ENCODE peak calls at places on chromosomes 16 and 17, in six cellular contexts. One of them, this sample, is unnamed.

GRCh38 chr17:43875476-43876147 is 28.6 kb downstream of the CD300LG start:
- DNase-seq in endothelial cell of umbilical vein: no peak
- DNase-seq in neural progenitor cell: no peak
- DNase-seq in thyroid gland: no peak
- DNase-seq in breast epithelium: no peak
- DNase-seq in tibial nerve: no peak
- DNase-seq in this sample: no peak

GRCh38 chr16:56257666-56258359 is 66.5 kb downstream of the GNAO1 start:
- DNase-seq in endothelial cell of umbilical vein: no peak
- DNase-seq in neural progenitor cell: no peak
- DNase-seq in thyroid gland: peak; percentile 20
- DNase-seq in breast epithelium: no peak
- DNase-seq in tibial nerve: no peak
- DNase-seq in this sample: peak; percentile 63

GRCh38 chr16:84759061-84759460 is 59.3 kb downstream of the USP10 start:
- DNase-seq in endothelial cell of umbilical vein: no peak
- DNase-seq in neural progenitor cell: no peak
- DNase-seq in thyroid gland: no peak
- DNase-seq in breast epithelium: no peak
- DNase-seq in tibial nerve: no peak
- DNase-seq in this sample: no peak

GRCh38 chr17:72456026-72456569 is 335.3 kb downstream of the SOX9 start:
- DNase-seq in endothelial cell of umbilical vein: no peak
- DNase-seq in neural progenitor cell: no peak
- DNase-seq in thyroid gland: no peak
- DNase-seq in breast epithelium: no peak
- DNase-seq in tibial nerve: no peak
- DNase-seq in this sample: no peak

GRCh38 chr17:27082023-27082774 is 211.7 kb upstream of the WSB1 start:
- DNase-seq in endothelial cell of umbilical vein: no peak
- DNase-seq in neural progenitor cell: no peak
- DNase-seq in thyroid gland: no peak
- DNase-seq in breast epithelium: no peak
- DNase-seq in tibial nerve: no peak
- DNase-seq in this sample: no peak

GRCh38 chr16:78183437-78183836 is 84.0 kb downstream of the WWOX start:
- DNase-seq in endothelial cell of umbilical vein: no peak
- DNase-seq in neural progenitor cell: no peak
- DNase-seq in thyroid gland: no peak
- DNase-seq in breast epithelium: no peak
- DNase-seq in tibial nerve: no peak
- DNase-seq in this sample: no peak

GRCh38 chr17:78351449-78352006 is 8.3 kb downstream of the SOCS3 start:
- DNase-seq in endothelial cell of umbilical vein: no peak
- DNase-seq in neural progenitor cell: peak; percentile 84
- DNase-seq in thyroid gland: peak; percentile 78
- DNase-seq in breast epithelium: peak; percentile 81
- DNase-seq in tibial nerve: peak; percentile 94
- DNase-seq in this sample: peak; percentile 92

GRCh38 chr17:74380086-74380958 is 13.0 kb downstream of the GPR142 start:
- DNase-seq in endothelial cell of umbilical vein: no peak
- DNase-seq in neural progenitor cell: peak; percentile 37
- DNase-seq in thyroid gland: peak; percentile 38
- DNase-seq in breast epithelium: no peak
- DNase-seq in tibial nerve: no peak
- DNase-seq in this sample: no peak

GRCh38 chr16:9151074-9151473 is 59.6 kb downstream of the HAPSTR1 start:
- DNase-seq in endothelial cell of umbilical vein: no peak
- DNase-seq in neural progenitor cell: no peak
- DNase-seq in thyroid gland: no peak
- DNase-seq in breast epithelium: no peak
- DNase-seq in tibial nerve: no peak
- DNase-seq in this sample: no peak

GRCh38 chr17:75843577-75844529 is at the start of gene UNC13D:
- DNase-seq in endothelial cell of umbilical vein: peak; percentile 32
- DNase-seq in neural progenitor cell: no peak
- DNase-seq in thyroid gland: no peak
- DNase-seq in breast epithelium: no peak
- DNase-seq in tibial nerve: no peak
- DNase-seq in this sample: no peak

GRCh38 chr16:89242795-89243200 is 25.3 kb downstream of the ZNF778 start:
- DNase-seq in endothelial cell of umbilical vein: no peak
- DNase-seq in neural progenitor cell: no peak
- DNase-seq in thyroid gland: no peak
- DNase-seq in breast epithelium: no peak
- DNase-seq in tibial nerve: no peak
- DNase-seq in this sample: no peak

GRCh38 chr17:57315061-57315851 is 58.9 kb downstream of the MSI2 start:
- DNase-seq in endothelial cell of umbilical vein: no peak
- DNase-seq in neural progenitor cell: no peak
- DNase-seq in thyroid gland: no peak
- DNase-seq in breast epithelium: peak; percentile 63
- DNase-seq in tibial nerve: no peak
- DNase-seq in this sample: no peak

GRCh38 chr16:88017006-88017405 is 65.8 kb downstream of the BANP start:
- DNase-seq in endothelial cell of umbilical vein: no peak
- DNase-seq in neural progenitor cell: no peak
- DNase-seq in thyroid gland: no peak
- DNase-seq in breast epithelium: peak; percentile 58
- DNase-seq in tibial nerve: no peak
- DNase-seq in this sample: no peak
- H3K27me3 ChIP-seq in endothelial cell of umbilical vein: no peaks in the 10 kb centered on the region
- H3K27me3 ChIP-seq in neural progenitor cell: no peaks in the 10 kb centered on the region
- H3K27me3 ChIP-seq in thyroid gland: no peaks in the 10 kb centered on the region
- H3K27me3 ChIP-seq in breast epithelium: no peaks in the 10 kb centered on the region
- H3K27me3 ChIP-seq in tibial nerve: no peaks in the 10 kb centered on the region
- H3K27me3 ChIP-seq in this sample: no peaks in the 10 kb centered on the region

DNA sequence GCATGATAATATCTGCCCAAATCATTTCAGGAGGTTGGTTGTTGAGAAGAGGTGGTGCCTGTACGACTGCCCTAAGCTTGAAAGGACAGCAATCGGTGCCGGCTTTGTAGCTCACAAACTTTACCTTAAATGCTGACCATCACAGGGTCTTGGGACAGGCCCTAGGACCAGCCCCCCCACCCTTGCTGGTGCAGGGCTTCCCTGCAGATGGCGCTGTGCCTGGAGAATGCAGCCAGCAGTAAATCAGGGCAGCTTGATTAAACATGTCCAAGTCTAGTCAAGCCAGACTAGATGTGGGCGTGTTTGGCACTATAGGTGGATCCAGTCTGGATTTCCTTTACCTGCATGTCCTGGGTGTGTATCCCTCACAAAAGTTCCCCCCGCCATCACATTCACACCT is 135.5 kb upstream of the CRHR1 start:
- DNase-seq in endothelial cell of umbilical vein: no peak
- DNase-seq in neural progenitor cell: peak; percentile 65
- DNase-seq in thyroid gland: no peak
- DNase-seq in breast epithelium: no peak
- DNase-seq in tibial nerve: no peak
- DNase-seq in this sample: no peak
- TF ChIP-seq CTCF in endothelial cell of umbilical vein: peak; percentile 20
- TF ChIP-seq CTCF in neural progenitor cell: peak; percentile 71
- TF ChIP-seq CTCF in thyroid gland: no peak
- TF ChIP-seq CTCF in breast epithelium: no peak
- TF ChIP-seq CTCF in tibial nerve: no peak
- TF ChIP-seq CTCF in this sample: no peak

GRCh38 chr16:79560923-79561322 is 39.6 kb downstream of the MAF start:
- DNase-seq in endothelial cell of umbilical vein: no peak
- DNase-seq in neural progenitor cell: no peak
- DNase-seq in thyroid gland: no peak
- DNase-seq in breast epithelium: no peak
- DNase-seq in tibial nerve: no peak
- DNase-seq in this sample: no peak
- H3K4me1 ChIP-seq in endothelial cell of umbilical vein: no peaks in the 10 kb centered on the region
- H3K4me1 ChIP-seq in neural progenitor cell: peaks cover 10% of the 10 kb centered on the region
- H3K4me1 ChIP-seq in thyroid gland: no peaks in the 10 kb centered on the region
- H3K4me1 ChIP-seq in breast epithelium: no peaks in the 10 kb centered on the region
- H3K4me1 ChIP-seq in tibial nerve: no peaks in the 10 kb centered on the region
- H3K4me1 ChIP-seq in this sample: no peaks in the 10 kb centered on the region

DNA sequence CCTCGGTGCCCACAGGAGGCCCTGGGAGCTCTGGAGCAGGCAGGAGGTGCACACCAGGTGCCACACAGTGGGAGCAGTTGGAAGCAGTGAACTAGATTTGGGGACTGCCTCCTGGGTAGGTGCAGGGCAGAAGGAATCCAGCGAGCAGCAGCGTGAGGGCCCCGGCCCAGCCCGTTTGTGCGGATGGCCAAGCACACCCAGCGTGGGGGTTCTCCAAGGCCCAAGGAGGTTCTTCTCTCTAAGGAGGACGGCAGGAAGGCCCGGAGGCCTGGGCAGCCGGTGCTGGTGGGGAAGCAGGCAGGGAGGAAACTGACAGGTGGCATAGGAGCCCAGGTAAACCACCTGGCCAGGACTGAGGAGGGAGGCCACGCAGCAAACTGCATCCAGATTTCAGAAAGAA is 17.0 kb downstream of the SOX8 start:
- DNase-seq in endothelial cell of umbilical vein: no peak
- DNase-seq in neural progenitor cell: no peak
- DNase-seq in thyroid gland: no peak
- DNase-seq in breast epithelium: no peak
- DNase-seq in tibial nerve: no peak
- DNase-seq in this sample: no peak
- H3K27me3 ChIP-seq in endothelial cell of umbilical vein: no peaks in the 10 kb centered on the region
- H3K27me3 ChIP-seq in neural progenitor cell: peaks cover 21% of the 10 kb centered on the region
- H3K27me3 ChIP-seq in thyroid gland: no peaks in the 10 kb centered on the region
- H3K27me3 ChIP-seq in breast epithelium: peaks cover 36% of the 10 kb centered on the region
- H3K27me3 ChIP-seq in tibial nerve: no peaks in the 10 kb centered on the region
- H3K27me3 ChIP-seq in this sample: peaks cover 13% of the 10 kb centered on the region

GRCh38 chr16:67571464-67571863 is 9.1 kb downstream of the CTCF start:
- DNase-seq in endothelial cell of umbilical vein: no peak
- DNase-seq in neural progenitor cell: no peak
- DNase-seq in thyroid gland: no peak
- DNase-seq in breast epithelium: no peak
- DNase-seq in tibial nerve: no peak
- DNase-seq in this sample: no peak

GRCh38 chr16:67571981-67572431 is 9.7 kb downstream of the CTCF start:
- DNase-seq in endothelial cell of umbilical vein: peak; percentile 68
- DNase-seq in neural progenitor cell: no peak
- DNase-seq in thyroid gland: no peak
- DNase-seq in breast epithelium: no peak
- DNase-seq in tibial nerve: no peak
- DNase-seq in this sample: no peak
- TF ChIP-seq CTCF in endothelial cell of umbilical vein: no peak
- TF ChIP-seq CTCF in neural progenitor cell: no peak
- TF ChIP-seq CTCF in thyroid gland: no peak
- TF ChIP-seq CTCF in breast epithelium: no peak
- TF ChIP-seq CTCF in tibial nerve: no peak
- TF ChIP-seq CTCF in this sample: no peak

DNA sequence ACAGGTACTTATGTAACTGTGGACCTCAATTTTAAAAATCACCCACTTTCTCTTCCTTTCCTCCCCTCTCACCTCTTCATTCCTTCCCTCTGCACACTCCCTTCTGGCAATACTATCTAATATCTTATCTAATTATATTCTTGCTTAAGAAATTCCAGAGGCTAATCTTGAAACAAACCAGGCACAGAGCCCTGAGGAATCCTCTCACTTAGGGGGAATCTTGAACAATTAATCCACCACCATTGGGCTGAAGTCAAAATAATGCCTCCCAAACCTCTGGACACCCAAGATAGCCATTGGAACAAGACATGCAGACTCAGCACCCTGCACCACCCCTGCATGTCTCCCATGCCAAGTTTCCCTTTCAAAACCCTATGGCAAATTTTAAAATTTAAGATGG is 1.0 kb upstream of the KRTAP4-6 start:
- DNase-seq in endothelial cell of umbilical vein: no peak
- DNase-seq in neural progenitor cell: no peak
- DNase-seq in thyroid gland: no peak
- DNase-seq in breast epithelium: no peak
- DNase-seq in tibial nerve: no peak
- DNase-seq in this sample: no peak
- H3K4me1 ChIP-seq in endothelial cell of umbilical vein: no peaks in the 10 kb centered on the region
- H3K4me1 ChIP-seq in neural progenitor cell: no peaks in the 10 kb centered on the region
- H3K4me1 ChIP-seq in thyroid gland: no peaks in the 10 kb centered on the region
- H3K4me1 ChIP-seq in breast epithelium: no peaks in the 10 kb centered on the region
- H3K4me1 ChIP-seq in tibial nerve: no peaks in the 10 kb centered on the region
- H3K4me1 ChIP-seq in this sample: no peaks in the 10 kb centered on the region

GRCh38 chr16:86437348-86437747 is 73.0 kb upstream of the FOXF1 start:
- DNase-seq in endothelial cell of umbilical vein: no peak
- DNase-seq in neural progenitor cell: no peak
- DNase-seq in thyroid gland: no peak
- DNase-seq in breast epithelium: no peak
- DNase-seq in tibial nerve: no peak
- DNase-seq in this sample: no peak
- H3K27me3 ChIP-seq in endothelial cell of umbilical vein: peaks cover 7% of the 10 kb centered on the region
- H3K27me3 ChIP-seq in neural progenitor cell: peaks cover 11% of the 10 kb centered on the region
- H3K27me3 ChIP-seq in thyroid gland: no peaks in the 10 kb centered on the region
- H3K27me3 ChIP-seq in breast epithelium: peaks cover 70% of the 10 kb centered on the region
- H3K27me3 ChIP-seq in tibial nerve: no peaks in the 10 kb centered on the region
- H3K27me3 ChIP-seq in this sample: peaks cover 35% of the 10 kb centered on the region

DNA sequence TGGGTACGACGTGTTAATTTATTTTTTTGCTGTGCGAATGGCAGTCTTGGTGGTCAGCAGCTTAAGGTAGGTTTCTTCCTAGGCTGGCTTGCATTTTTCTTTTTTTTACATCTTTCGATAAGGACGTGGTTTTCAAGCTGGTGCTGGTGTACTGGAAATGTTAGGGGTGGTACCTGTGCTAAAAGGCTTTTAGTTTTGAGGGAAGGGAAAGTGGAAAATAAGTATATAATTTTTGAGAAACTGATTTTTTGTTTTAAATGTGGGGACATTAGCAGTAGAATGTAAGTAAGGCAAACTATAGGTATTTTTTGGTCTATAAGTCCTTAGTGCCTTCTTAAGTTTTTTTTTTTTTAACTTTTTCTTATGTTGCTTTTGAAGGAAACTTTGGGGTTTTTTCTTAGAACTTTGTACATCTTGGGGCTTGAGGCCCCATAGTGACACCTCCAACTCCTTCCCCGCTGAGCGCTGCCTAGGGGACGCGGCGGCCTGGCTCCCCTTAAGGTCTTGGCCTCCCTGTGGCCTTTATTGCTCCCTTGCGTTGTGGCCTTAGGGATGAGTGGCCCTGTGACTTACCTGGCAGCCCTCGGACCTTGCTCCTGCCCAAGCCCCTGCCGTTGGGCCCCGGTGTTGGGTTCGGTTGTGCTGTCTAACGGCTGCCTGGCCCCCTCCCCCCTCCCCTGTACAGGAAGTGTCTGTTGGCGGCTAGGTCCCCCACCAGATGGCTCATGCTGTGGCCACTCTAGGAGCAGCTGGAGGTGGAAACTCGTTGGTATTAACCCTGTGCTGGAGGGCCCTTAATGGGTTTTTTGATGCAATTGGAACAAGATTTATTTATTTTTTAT is 88.0 kb upstream of the RPRML start:
- DNase-seq in endothelial cell of umbilical vein: peak; percentile 90
- DNase-seq in neural progenitor cell: peak; percentile 91
- DNase-seq in thyroid gland: peak; percentile 82
- DNase-seq in breast epithelium: peak; percentile 74
- DNase-seq in tibial nerve: peak; percentile 37
- DNase-seq in this sample: peak; percentile 89
- TF ChIP-seq CTCF in endothelial cell of umbilical vein: peak; percentile 14
- TF ChIP-seq CTCF in neural progenitor cell: peak; percentile 35
- TF ChIP-seq CTCF in thyroid gland: no peak
- TF ChIP-seq CTCF in breast epithelium: no peak
- TF ChIP-seq CTCF in tibial nerve: peak; percentile 48
- TF ChIP-seq CTCF in this sample: no peak

DNA sequence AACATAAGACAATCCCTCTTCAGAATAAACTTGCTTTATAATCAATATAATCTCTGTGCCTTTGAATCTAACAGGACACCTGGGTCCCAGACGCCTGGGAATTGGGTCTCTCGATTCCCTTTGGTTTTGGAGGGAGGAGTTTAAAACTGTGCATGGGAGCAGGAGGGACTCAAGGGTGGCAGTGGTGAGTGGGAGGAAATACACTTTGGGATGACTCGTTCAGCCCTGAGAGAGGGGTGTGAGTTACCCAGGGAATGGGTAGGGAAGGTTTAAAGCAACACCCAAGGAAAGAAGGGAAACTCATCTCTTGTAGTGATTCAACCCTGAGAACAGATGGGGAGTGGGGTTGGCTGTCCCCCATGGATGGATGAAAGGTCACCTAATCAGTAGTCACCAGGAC is 1.6 kb downstream of the RANGRF start:
- DNase-seq in endothelial cell of umbilical vein: no peak
- DNase-seq in neural progenitor cell: no peak
- DNase-seq in thyroid gland: no peak
- DNase-seq in breast epithelium: no peak
- DNase-seq in tibial nerve: no peak
- DNase-seq in this sample: no peak
- H3K4me1 ChIP-seq in endothelial cell of umbilical vein: peaks cover 20% of the 10 kb centered on the region
- H3K4me1 ChIP-seq in neural progenitor cell: peaks cover 13% of the 10 kb centered on the region
- H3K4me1 ChIP-seq in thyroid gland: peaks cover 34% of the 10 kb centered on the region
- H3K4me1 ChIP-seq in breast epithelium: no peaks in the 10 kb centered on the region
- H3K4me1 ChIP-seq in tibial nerve: peaks cover 14% of the 10 kb centered on the region
- H3K4me1 ChIP-seq in this sample: peaks cover 34% of the 10 kb centered on the region

This sample was measured in heart right ventricle.